ENCODE peak calls at places on chromosomes 2 and 18, in eight cellular contexts. B, K, N, C, X, R, Q and O are unnamed samples.

GRCh38 chr2:215856080-215856479 is 157.3 kb downstream of the MREG start:
- DNase-seq in R (no peak), Q (no peak), X (no peak), B (no peak), C (no peak), N (no peak), K (no peak), O (no peak)

GRCh38 chr18:53380063-53380639 is 844.3 kb downstream of the MBD2 start:
- DNase-seq in Q (no peak), B (peak; percentile 71), X (no peak), K (no peak), C (peak; percentile 44), N (no peak), R (no peak), O (no peak)

GRCh38 chr2:37654419-37654818 is 17.0 kb downstream of the CDC42EP3 start:
- DNase-seq in K (no peak), Q (no peak), X (no peak), N (no peak), R (no peak), C (no peak), B (no peak), O (no peak)

GRCh38 chr18:11119550-11119949 is 29.8 kb downstream of the PIEZO2 start:
- DNase-seq in N (no peak), C (no peak), X (no peak), K (no peak), B (no peak), Q (no peak), R (no peak), O (no peak)

GRCh38 chr2:167052825-167053224 is 164.5 kb downstream of the XIRP2 start:
- DNase-seq in N (no peak), Q (no peak), X (no peak), K (no peak), R (no peak), B (no peak), C (peak; percentile 60), O (no peak)

GRCh38 chr2:119304852-119305251 is 61.8 kb downstream of the C2orf76 start:
- DNase-seq in Q (no peak), K (no peak), X (no peak), B (no peak), R (no peak), C (no peak), N (no peak), O (no peak)

GRCh38 chr2:171668111-171668600 is 19.1 kb upstream of the DYNC1I2 start:
- DNase-seq in K (no peak), C (no peak), R (no peak), B (no peak), X (no peak), N (no peak), Q (no peak), O (no peak)

GRCh38 chr18:68504441-68505221 is 210.3 kb downstream of the TMX3 start:
- DNase-seq in C (no peak), X (no peak), Q (no peak), K (no peak), N (no peak), B (no peak), R (no peak), O (no peak)